ENCODE peak calls at places on chromosomes 11 and 22, in ten cellular contexts. One of them, this sample, is unnamed.

GRCh38 chr11:61019818-61020405 is 48.4 kb downstream of the CD6 start:
- DNase-seq in substantia nigra: no peak
- DNase-seq in midbrain: no peak
- DNase-seq in stimulated activated CD4-positive, alpha-beta T cell treated with anti-CD3 and anti-CD28 coated beads, Interleukin-1b, Interleukin-23, amount 100 ng/mL, for 48 hours: no peak
- DNase-seq in non-pigmented ciliary epithelial cell: no peak
- DNase-seq in effector CD4-positive, alpha-beta T cell: no peak
- DNase-seq in EL: no peak
- DNase-seq in retina: no peak
- DNase-seq in iPS DF 19.7: no peak
- DNase-seq in mucosa of gallbladder: no peak
- DNase-seq in this sample: no peak

GRCh38 chr11:57214494-57214893 is 22.6 kb downstream of the APLNR start:
- DNase-seq in stimulated activated CD4-positive, alpha-beta T cell treated with anti-CD3 and anti-CD28 coated beads, Interleukin-1b, Interleukin-23, amount 100 ng/mL, for 48 hours: no peak
- DNase-seq in EL: peak; percentile 79
- DNase-seq in substantia nigra: no peak
- DNase-seq in mucosa of gallbladder: peak; percentile 35
- DNase-seq in iPS DF 19.7: no peak
- DNase-seq in non-pigmented ciliary epithelial cell: peak; percentile 76
- DNase-seq in midbrain: no peak
- DNase-seq in effector CD4-positive, alpha-beta T cell: no peak
- DNase-seq in retina: no peak
- DNase-seq in this sample: no peak

GRCh38 chr11:20089796-20090653 is 70.2 kb downstream of the DBX1 start:
- DNase-seq in non-pigmented ciliary epithelial cell: no peak
- DNase-seq in stimulated activated CD4-positive, alpha-beta T cell treated with anti-CD3 and anti-CD28 coated beads, Interleukin-1b, Interleukin-23, amount 100 ng/mL, for 48 hours: no peak
- DNase-seq in EL: no peak
- DNase-seq in midbrain: no peak
- DNase-seq in retina: no peak
- DNase-seq in substantia nigra: no peak
- DNase-seq in iPS DF 19.7: no peak
- DNase-seq in effector CD4-positive, alpha-beta T cell: no peak
- DNase-seq in mucosa of gallbladder: no peak
- DNase-seq in this sample: no peak

GRCh38 chr11:91776660-91777059 is 448.0 kb upstream of the FAT3 start:
- DNase-seq in stimulated activated CD4-positive, alpha-beta T cell treated with anti-CD3 and anti-CD28 coated beads, Interleukin-1b, Interleukin-23, amount 100 ng/mL, for 48 hours: no peak
- DNase-seq in mucosa of gallbladder: no peak
- DNase-seq in EL: no peak
- DNase-seq in effector CD4-positive, alpha-beta T cell: no peak
- DNase-seq in substantia nigra: peak; percentile 27
- DNase-seq in non-pigmented ciliary epithelial cell: no peak
- DNase-seq in retina: no peak
- DNase-seq in midbrain: peak; percentile 49
- DNase-seq in iPS DF 19.7: no peak
- DNase-seq in this sample: no peak

GRCh38 chr22:36744791-36745190 is 31.1 kb downstream of the IFT27 start:
- DNase-seq in effector CD4-positive, alpha-beta T cell: no peak
- DNase-seq in substantia nigra: no peak
- DNase-seq in mucosa of gallbladder: no peak
- DNase-seq in non-pigmented ciliary epithelial cell: no peak
- DNase-seq in iPS DF 19.7: no peak
- DNase-seq in retina: no peak
- DNase-seq in stimulated activated CD4-positive, alpha-beta T cell treated with anti-CD3 and anti-CD28 coated beads, Interleukin-1b, Interleukin-23, amount 100 ng/mL, for 48 hours: no peak
- DNase-seq in midbrain: no peak
- DNase-seq in EL: no peak
- DNase-seq in this sample: no peak

GRCh38 chr11:132037467-132037862 is 667.0 kb downstream of the NTM start:
- DNase-seq in non-pigmented ciliary epithelial cell: no peak
- DNase-seq in effector CD4-positive, alpha-beta T cell: no peak
- DNase-seq in stimulated activated CD4-positive, alpha-beta T cell treated with anti-CD3 and anti-CD28 coated beads, Interleukin-1b, Interleukin-23, amount 100 ng/mL, for 48 hours: no peak
- DNase-seq in EL: no peak
- DNase-seq in substantia nigra: no peak
- DNase-seq in retina: no peak
- DNase-seq in midbrain: no peak
- DNase-seq in mucosa of gallbladder: no peak
- DNase-seq in iPS DF 19.7: no peak
- DNase-seq in this sample: no peak

GRCh38 chr11:112797653-112798293 is 163.4 kb upstream of the NCAM1 start:
- DNase-seq in mucosa of gallbladder: peak; percentile 56
- DNase-seq in effector CD4-positive, alpha-beta T cell: no peak
- DNase-seq in stimulated activated CD4-positive, alpha-beta T cell treated with anti-CD3 and anti-CD28 coated beads, Interleukin-1b, Interleukin-23, amount 100 ng/mL, for 48 hours: peak; percentile 19
- DNase-seq in non-pigmented ciliary epithelial cell: no peak
- DNase-seq in midbrain: peak; percentile 57
- DNase-seq in substantia nigra: peak; percentile 58
- DNase-seq in retina: peak; percentile 51
- DNase-seq in EL: no peak
- DNase-seq in iPS DF 19.7: no peak
- DNase-seq in this sample: peak; percentile 19

GRCh38 chr11:34576331-34576730 is 44.6 kb upstream of the EHF start:
- DNase-seq in retina: no peak
- DNase-seq in non-pigmented ciliary epithelial cell: no peak
- DNase-seq in midbrain: no peak
- DNase-seq in effector CD4-positive, alpha-beta T cell: no peak
- DNase-seq in EL: no peak
- DNase-seq in mucosa of gallbladder: no peak
- DNase-seq in iPS DF 19.7: no peak
- DNase-seq in stimulated activated CD4-positive, alpha-beta T cell treated with anti-CD3 and anti-CD28 coated beads, Interleukin-1b, Interleukin-23, amount 100 ng/mL, for 48 hours: no peak
- DNase-seq in substantia nigra: no peak
- DNase-seq in this sample: no peak

GRCh38 chr11:45924036-45924915 is 1.8 kb downstream of the LARGE2 start:
- DNase-seq in non-pigmented ciliary epithelial cell: no peak
- DNase-seq in mucosa of gallbladder: no peak
- DNase-seq in EL: no peak
- DNase-seq in retina: no peak
- DNase-seq in stimulated activated CD4-positive, alpha-beta T cell treated with anti-CD3 and anti-CD28 coated beads, Interleukin-1b, Interleukin-23, amount 100 ng/mL, for 48 hours: no peak
- DNase-seq in midbrain: no peak
- DNase-seq in effector CD4-positive, alpha-beta T cell: no peak
- DNase-seq in iPS DF 19.7: no peak
- DNase-seq in substantia nigra: no peak
- DNase-seq in this sample: no peak

GRCh38 chr22:29478326-29479276 is 1.4 kb upstream of the NEFH start:
- DNase-seq in iPS DF 19.7: no peak
- DNase-seq in effector CD4-positive, alpha-beta T cell: no peak
- DNase-seq in substantia nigra: no peak
- DNase-seq in stimulated activated CD4-positive, alpha-beta T cell treated with anti-CD3 and anti-CD28 coated beads, Interleukin-1b, Interleukin-23, amount 100 ng/mL, for 48 hours: peak; percentile 8
- DNase-seq in non-pigmented ciliary epithelial cell: no peak
- DNase-seq in retina: peak; percentile 62
- DNase-seq in EL: no peak
- DNase-seq in mucosa of gallbladder: no peak
- DNase-seq in midbrain: no peak
- DNase-seq in this sample: no peak

GRCh38 chr11:114109206-114110090 is 49.9 kb downstream of the ZBTB16 start:
- DNase-seq in substantia nigra: no peak
- DNase-seq in mucosa of gallbladder: no peak
- DNase-seq in retina: no peak
- DNase-seq in effector CD4-positive, alpha-beta T cell: no peak
- DNase-seq in stimulated activated CD4-positive, alpha-beta T cell treated with anti-CD3 and anti-CD28 coated beads, Interleukin-1b, Interleukin-23, amount 100 ng/mL, for 48 hours: no peak
- DNase-seq in iPS DF 19.7: no peak
- DNase-seq in midbrain: no peak
- DNase-seq in EL: no peak
- DNase-seq in non-pigmented ciliary epithelial cell: no peak
- DNase-seq in this sample: no peak

GRCh38 chr11:24935059-24935458 is 438.2 kb downstream of the LUZP2 start:
- DNase-seq in retina: no peak
- DNase-seq in mucosa of gallbladder: no peak
- DNase-seq in non-pigmented ciliary epithelial cell: no peak
- DNase-seq in effector CD4-positive, alpha-beta T cell: no peak
- DNase-seq in EL: no peak
- DNase-seq in stimulated activated CD4-positive, alpha-beta T cell treated with anti-CD3 and anti-CD28 coated beads, Interleukin-1b, Interleukin-23, amount 100 ng/mL, for 48 hours: no peak
- DNase-seq in substantia nigra: no peak
- DNase-seq in iPS DF 19.7: no peak
- DNase-seq in midbrain: no peak
- DNase-seq in this sample: no peak

GRCh38 chr11:112852141-112852853 is 108.9 kb upstream of the NCAM1 start:
- DNase-seq in midbrain: no peak
- DNase-seq in non-pigmented ciliary epithelial cell: no peak
- DNase-seq in mucosa of gallbladder: no peak
- DNase-seq in stimulated activated CD4-positive, alpha-beta T cell treated with anti-CD3 and anti-CD28 coated beads, Interleukin-1b, Interleukin-23, amount 100 ng/mL, for 48 hours: no peak
- DNase-seq in substantia nigra: no peak
- DNase-seq in retina: no peak
- DNase-seq in effector CD4-positive, alpha-beta T cell: no peak
- DNase-seq in iPS DF 19.7: no peak
- DNase-seq in EL: no peak
- DNase-seq in this sample: no peak

GRCh38 chr11:61358566-61358965 is 3.1 kb downstream of the CYB561A3 start:
- DNase-seq in EL: no peak
- DNase-seq in non-pigmented ciliary epithelial cell: no peak
- DNase-seq in midbrain: no peak
- DNase-seq in substantia nigra: no peak
- DNase-seq in retina: no peak
- DNase-seq in iPS DF 19.7: no peak
- DNase-seq in stimulated activated CD4-positive, alpha-beta T cell treated with anti-CD3 and anti-CD28 coated beads, Interleukin-1b, Interleukin-23, amount 100 ng/mL, for 48 hours: no peak
- DNase-seq in effector CD4-positive, alpha-beta T cell: no peak
- DNase-seq in mucosa of gallbladder: no peak
- DNase-seq in this sample: no peak

GRCh38 chr11:57881647-57882046 is 120.0 kb downstream of the CTNND1 start:
- DNase-seq in non-pigmented ciliary epithelial cell: no peak
- DNase-seq in midbrain: no peak
- DNase-seq in stimulated activated CD4-positive, alpha-beta T cell treated with anti-CD3 and anti-CD28 coated beads, Interleukin-1b, Interleukin-23, amount 100 ng/mL, for 48 hours: no peak
- DNase-seq in EL: no peak
- DNase-seq in substantia nigra: no peak
- DNase-seq in retina: no peak
- DNase-seq in effector CD4-positive, alpha-beta T cell: no peak
- DNase-seq in iPS DF 19.7: no peak
- DNase-seq in mucosa of gallbladder: no peak
- DNase-seq in this sample: no peak

GRCh38 chr11:4606231-4607015 is 1.6 kb downstream of the TRIM68 start:
- DNase-seq in substantia nigra: no peak
- DNase-seq in stimulated activated CD4-positive, alpha-beta T cell treated with anti-CD3 and anti-CD28 coated beads, Interleukin-1b, Interleukin-23, amount 100 ng/mL, for 48 hours: no peak
- DNase-seq in effector CD4-positive, alpha-beta T cell: no peak
- DNase-seq in retina: no peak
- DNase-seq in EL: peak; percentile 22
- DNase-seq in midbrain: no peak
- DNase-seq in non-pigmented ciliary epithelial cell: no peak
- DNase-seq in mucosa of gallbladder: no peak
- DNase-seq in iPS DF 19.7: no peak
- DNase-seq in this sample: no peak

GRCh38 chr11:65814131-65814959 is 19.4 kb upstream of the SNX32 start:
- DNase-seq in stimulated activated CD4-positive, alpha-beta T cell treated with anti-CD3 and anti-CD28 coated beads, Interleukin-1b, Interleukin-23, amount 100 ng/mL, for 48 hours: no peak
- DNase-seq in non-pigmented ciliary epithelial cell: no peak
- DNase-seq in midbrain: no peak
- DNase-seq in iPS DF 19.7: no peak
- DNase-seq in substantia nigra: peak; percentile 8
- DNase-seq in EL: peak; percentile 17
- DNase-seq in mucosa of gallbladder: no peak
- DNase-seq in effector CD4-positive, alpha-beta T cell: no peak
- DNase-seq in retina: no peak
- DNase-seq in this sample: no peak

GRCh38 chr22:48758021-48758561 is 1069.6 kb downstream of the BRD1 start:
- DNase-seq in iPS DF 19.7: no peak
- DNase-seq in stimulated activated CD4-positive, alpha-beta T cell treated with anti-CD3 and anti-CD28 coated beads, Interleukin-1b, Interleukin-23, amount 100 ng/mL, for 48 hours: no peak
- DNase-seq in midbrain: no peak
- DNase-seq in EL: no peak
- DNase-seq in retina: no peak
- DNase-seq in non-pigmented ciliary epithelial cell: no peak
- DNase-seq in mucosa of gallbladder: peak; percentile 6
- DNase-seq in substantia nigra: no peak
- DNase-seq in effector CD4-positive, alpha-beta T cell: no peak
- DNase-seq in this sample: no peak

GRCh38 chr11:61505640-61506155 is 2.9 kb upstream of the LRRC10B start:
- DNase-seq in iPS DF 19.7: no peak
- DNase-seq in effector CD4-positive, alpha-beta T cell: no peak
- DNase-seq in stimulated activated CD4-positive, alpha-beta T cell treated with anti-CD3 and anti-CD28 coated beads, Interleukin-1b, Interleukin-23, amount 100 ng/mL, for 48 hours: no peak
- DNase-seq in non-pigmented ciliary epithelial cell: no peak
- DNase-seq in retina: no peak
- DNase-seq in mucosa of gallbladder: no peak
- DNase-seq in substantia nigra: no peak
- DNase-seq in EL: peak; percentile 45
- DNase-seq in midbrain: no peak
- DNase-seq in this sample: no peak

GRCh38 chr11:125413226-125413625 is 82.8 kb downstream of the FEZ1 start:
- DNase-seq in effector CD4-positive, alpha-beta T cell: no peak
- DNase-seq in mucosa of gallbladder: no peak
- DNase-seq in midbrain: no peak
- DNase-seq in stimulated activated CD4-positive, alpha-beta T cell treated with anti-CD3 and anti-CD28 coated beads, Interleukin-1b, Interleukin-23, amount 100 ng/mL, for 48 hours: no peak
- DNase-seq in retina: no peak
- DNase-seq in iPS DF 19.7: no peak
- DNase-seq in substantia nigra: no peak
- DNase-seq in EL: no peak
- DNase-seq in non-pigmented ciliary epithelial cell: no peak
- DNase-seq in this sample: no peak

GRCh38 chr11:2516276-2517015 is 71.6 kb downstream of the KCNQ1 start:
- DNase-seq in retina: peak; percentile 1
- DNase-seq in non-pigmented ciliary epithelial cell: no peak
- DNase-seq in iPS DF 19.7: no peak
- DNase-seq in substantia nigra: no peak
- DNase-seq in effector CD4-positive, alpha-beta T cell: no peak
- DNase-seq in stimulated activated CD4-positive, alpha-beta T cell treated with anti-CD3 and anti-CD28 coated beads, Interleukin-1b, Interleukin-23, amount 100 ng/mL, for 48 hours: no peak
- DNase-seq in mucosa of gallbladder: peak; percentile 8
- DNase-seq in midbrain: no peak
- DNase-seq in EL: no peak
- DNase-seq in this sample: no peak

GRCh38 chr11:116986521-116987105 is 111.6 kb downstream of the SIK3 start:
- DNase-seq in effector CD4-positive, alpha-beta T cell: no peak
- DNase-seq in midbrain: peak; percentile 28
- DNase-seq in EL: peak; percentile 83
- DNase-seq in non-pigmented ciliary epithelial cell: peak; percentile 50
- DNase-seq in stimulated activated CD4-positive, alpha-beta T cell treated with anti-CD3 and anti-CD28 coated beads, Interleukin-1b, Interleukin-23, amount 100 ng/mL, for 48 hours: peak; percentile 36
- DNase-seq in iPS DF 19.7: no peak
- DNase-seq in mucosa of gallbladder: no peak
- DNase-seq in retina: no peak
- DNase-seq in substantia nigra: no peak
- DNase-seq in this sample: no peak

GRCh38 chr11:68963779-68964178 is 17.0 kb downstream of the MRGPRD start:
- DNase-seq in iPS DF 19.7: no peak
- DNase-seq in mucosa of gallbladder: no peak
- DNase-seq in non-pigmented ciliary epithelial cell: no peak
- DNase-seq in substantia nigra: no peak
- DNase-seq in effector CD4-positive, alpha-beta T cell: no peak
- DNase-seq in stimulated activated CD4-positive, alpha-beta T cell treated with anti-CD3 and anti-CD28 coated beads, Interleukin-1b, Interleukin-23, amount 100 ng/mL, for 48 hours: no peak
- DNase-seq in EL: no peak
- DNase-seq in midbrain: no peak
- DNase-seq in retina: no peak
- DNase-seq in this sample: no peak

GRCh38 chr11:63906585-63906984 is 10.4 kb downstream of the RCOR2 start:
- DNase-seq in retina: no peak
- DNase-seq in mucosa of gallbladder: no peak
- DNase-seq in effector CD4-positive, alpha-beta T cell: peak; percentile 55
- DNase-seq in iPS DF 19.7: no peak
- DNase-seq in stimulated activated CD4-positive, alpha-beta T cell treated with anti-CD3 and anti-CD28 coated beads, Interleukin-1b, Interleukin-23, amount 100 ng/mL, for 48 hours: peak; percentile 44
- DNase-seq in substantia nigra: no peak
- DNase-seq in EL: no peak
- DNase-seq in non-pigmented ciliary epithelial cell: no peak
- DNase-seq in midbrain: no peak
- DNase-seq in this sample: no peak

This sample was measured in frontal cortex.